ENCODE peak calls at places on chromosomes 11 and 22, in nine cellular contexts. One of them, this sample, is unnamed.

GRCh38 chr22:35795476-35795875 is 77.8 kb downstream of the APOL5 start:
- DNase-seq in T-helper 1 cell: no peak
- DNase-seq in hippocampal formation: no peak
- DNase-seq in amygdala: no peak
- DNase-seq in NCI-H1092: no peak
- DNase-seq in kidney: no peak
- DNase-seq in aorta: no peak
- DNase-seq in NCI-H226: no peak
- DNase-seq in activated effector memory CD4-positive, alpha-beta T cell treated with anti-CD3 and anti-CD28 coated beads, Interleukin-2, amount 50 U/mL, for 16 hours: no peak
- DNase-seq in this sample: no peak

GRCh38 chr11:81548123-81548522 is 1185.5 kb downstream of the FAM181B start:
- DNase-seq in NCI-H226: no peak
- DNase-seq in kidney: no peak
- DNase-seq in NCI-H1092: no peak
- DNase-seq in T-helper 1 cell: no peak
- DNase-seq in hippocampal formation: no peak
- DNase-seq in amygdala: no peak
- DNase-seq in aorta: no peak
- DNase-seq in activated effector memory CD4-positive, alpha-beta T cell treated with anti-CD3 and anti-CD28 coated beads, Interleukin-2, amount 50 U/mL, for 16 hours: no peak
- DNase-seq in this sample: no peak

GRCh38 chr11:3159296-3160190 is 5.6 kb downstream of the OSBPL5 start:
- DNase-seq in NCI-H226: no peak
- DNase-seq in amygdala: no peak
- DNase-seq in activated effector memory CD4-positive, alpha-beta T cell treated with anti-CD3 and anti-CD28 coated beads, Interleukin-2, amount 50 U/mL, for 16 hours: no peak
- DNase-seq in aorta: peak
- DNase-seq in T-helper 1 cell: no peak
- DNase-seq in hippocampal formation: no peak
- DNase-seq in NCI-H1092: no peak
- DNase-seq in kidney: peak
- DNase-seq in this sample: peak

GRCh38 chr11:2536440-2536989 is 91.7 kb downstream of the KCNQ1 start:
- DNase-seq in T-helper 1 cell: peak
- DNase-seq in NCI-H1092: no peak
- DNase-seq in kidney: peak
- DNase-seq in hippocampal formation: no peak
- DNase-seq in activated effector memory CD4-positive, alpha-beta T cell treated with anti-CD3 and anti-CD28 coated beads, Interleukin-2, amount 50 U/mL, for 16 hours: peak
- DNase-seq in amygdala: no peak
- DNase-seq in NCI-H226: no peak
- DNase-seq in aorta: peak
- DNase-seq in this sample: peak

GRCh38 chr11:67665537-67666302 is 8.7 kb downstream of the ALDH3B2 start:
- DNase-seq in hippocampal formation: no peak
- DNase-seq in T-helper 1 cell: no peak
- DNase-seq in NCI-H226: no peak
- DNase-seq in kidney: peak
- DNase-seq in activated effector memory CD4-positive, alpha-beta T cell treated with anti-CD3 and anti-CD28 coated beads, Interleukin-2, amount 50 U/mL, for 16 hours: no peak
- DNase-seq in aorta: no peak
- DNase-seq in amygdala: no peak
- DNase-seq in NCI-H1092: no peak
- DNase-seq in this sample: peak

GRCh38 chr11:65430406-65431217 is 8.0 kb downstream of the NEAT1 start:
- DNase-seq in T-helper 1 cell: no peak
- DNase-seq in activated effector memory CD4-positive, alpha-beta T cell treated with anti-CD3 and anti-CD28 coated beads, Interleukin-2, amount 50 U/mL, for 16 hours: peak
- DNase-seq in kidney: no peak
- DNase-seq in NCI-H226: no peak
- DNase-seq in aorta: no peak
- DNase-seq in NCI-H1092: no peak
- DNase-seq in amygdala: no peak
- DNase-seq in hippocampal formation: peak
- DNase-seq in this sample: no peak

GRCh38 chr11:76153609-76153949 is 52.7 kb downstream of the WNT11 start:
- DNase-seq in hippocampal formation: no peak
- DNase-seq in activated effector memory CD4-positive, alpha-beta T cell treated with anti-CD3 and anti-CD28 coated beads, Interleukin-2, amount 50 U/mL, for 16 hours: no peak
- DNase-seq in kidney: no peak
- DNase-seq in NCI-H1092: no peak
- DNase-seq in NCI-H226: peak
- DNase-seq in aorta: peak
- DNase-seq in T-helper 1 cell: no peak
- DNase-seq in amygdala: no peak
- DNase-seq in this sample: no peak

GRCh38 chr11:88059326-88059725 is 115.9 kb downstream of the RAB38 start:
- DNase-seq in activated effector memory CD4-positive, alpha-beta T cell treated with anti-CD3 and anti-CD28 coated beads, Interleukin-2, amount 50 U/mL, for 16 hours: no peak
- DNase-seq in NCI-H226: peak
- DNase-seq in amygdala: no peak
- DNase-seq in hippocampal formation: no peak
- DNase-seq in kidney: no peak
- DNase-seq in T-helper 1 cell: no peak
- DNase-seq in aorta: no peak
- DNase-seq in NCI-H1092: no peak
- DNase-seq in this sample: no peak

GRCh38 chr22:35685731-35686130 is 31.9 kb upstream of the APOL5 start:
- DNase-seq in hippocampal formation: no peak
- DNase-seq in amygdala: no peak
- DNase-seq in activated effector memory CD4-positive, alpha-beta T cell treated with anti-CD3 and anti-CD28 coated beads, Interleukin-2, amount 50 U/mL, for 16 hours: no peak
- DNase-seq in NCI-H226: no peak
- DNase-seq in aorta: no peak
- DNase-seq in NCI-H1092: no peak
- DNase-seq in kidney: no peak
- DNase-seq in T-helper 1 cell: no peak
- DNase-seq in this sample: no peak